ENCODE peak calls at places on chromosome 6, in four cellular contexts. L, X, B and S are unnamed samples.

GRCh38 chr6:25962368-25963127 is at the start of gene TRIM38:
- DNase-seq in L (peak), X (peak), B (peak), S (peak)

GRCh38 chr6:6723792-6724318 is 135.3 kb downstream of the LY86 start:
- DNase-seq in X (no peak), L (peak), B (no peak), S (no peak)

GRCh38 chr6:2503816-2504494 is 246.8 kb downstream of the MYLK4 start:
- DNase-seq in L (no peak), B (peak), X (no peak), S (no peak)

GRCh38 chr6:120357447-120357846 is 976.8 kb downstream of the TBC1D32 start:
- DNase-seq in B (no peak), X (no peak), L (no peak), S (no peak)

GRCh38 chr6:6564154-6564553 is 24.4 kb upstream of the LY86 start:
- DNase-seq in X (no peak), L (no peak), B (no peak), S (no peak)

GRCh38 chr6:3776881-3777507 is 25.5 kb upstream of the PXDC1 start:
- DNase-seq in X (no peak), B (no peak), L (no peak), S (no peak)

GRCh38 chr6:11120273-11121005 is 8.9 kb upstream of the ERVFRD-1 start:
- DNase-seq in B (peak), X (no peak), L (no peak), S (no peak)

GRCh38 chr6:145069966-145070365 is 665.4 kb downstream of the EPM2A start:
- DNase-seq in L (no peak), B (no peak), X (no peak), S (no peak)

GRCh38 chr6:3796396-3796795 is 44.9 kb upstream of the PXDC1 start:
- DNase-seq in L (peak), B (peak), X (no peak), S (no peak)

GRCh38 chr6:35468980-35469710 is 944 bp downstream of the RPL10A start:
- DNase-seq in B (no peak), X (peak), L (no peak), S (no peak)

GRCh38 chr6:91082311-91082803 is 495.5 kb upstream of the MAP3K7 start:
- DNase-seq in X (no peak), L (no peak), B (peak), S (no peak)

GRCh38 chr6:31057426-31058003 is 47.2 kb downstream of the MUC22 start:
- DNase-seq in L (no peak), B (peak), X (no peak), S (no peak)

GRCh38 chr6:111674882-111675281 is 69.2 kb upstream of the TRAF3IP2 start:
- DNase-seq in L (no peak), B (no peak), X (no peak), S (no peak)

GRCh38 chr6:145632971-145633370 is 102.3 kb downstream of the EPM2A start:
- DNase-seq in X (no peak), L (no peak), B (no peak), S (no peak)

GRCh38 chr6:165218816-165219215 is 90.6 kb downstream of the C6orf118 start:
- DNase-seq in L (no peak), B (peak), X (no peak), S (no peak)
- TF ChIP-seq CTCF in L (no peak), B (no peak), X (no peak), S (no peak)

DNA sequence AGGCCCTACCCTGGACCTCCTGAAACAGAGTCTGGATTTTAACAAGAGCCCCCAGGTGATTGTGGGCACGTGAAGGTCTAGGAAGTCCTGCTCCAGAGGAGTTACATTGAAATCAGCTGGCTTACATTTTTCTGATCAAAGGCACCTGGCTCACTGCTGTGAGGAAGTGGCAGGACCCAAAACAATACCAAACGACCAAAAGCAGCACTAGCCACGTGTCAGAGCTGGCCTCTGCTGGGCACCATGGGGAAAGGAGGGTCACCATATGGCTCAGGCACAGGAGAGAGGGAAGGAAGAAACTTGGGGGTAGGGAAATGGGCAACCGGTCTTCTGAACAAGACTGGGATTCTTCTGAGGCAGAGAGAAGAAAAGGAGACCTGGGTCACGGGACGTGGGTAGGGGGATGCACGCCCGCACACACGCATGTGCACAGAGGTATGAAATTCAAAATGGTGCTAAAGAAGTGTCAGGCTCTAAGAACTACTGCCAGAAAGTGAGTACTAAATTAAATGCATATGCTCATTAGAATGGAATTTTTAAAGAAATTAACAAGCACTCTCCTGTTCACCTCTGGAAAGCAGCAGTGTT is 113.6 kb downstream of the TRERF1 start:
- DNase-seq in X (no peak), L (no peak), B (no peak), S (no peak)
- H3K4me3 ChIP-seq in X (no peak), L (no peak), B (no peak), S (no peak)

GRCh38 chr6:109595998-109596397 is 95.0 kb downstream of the AK9 start:
- DNase-seq in X (no peak), L (peak), B (peak), S (no peak)
- TF ChIP-seq CTCF in X (no peak), L (no peak), B (peak), S (peak)

GRCh38 chr6:138795809-138796469 is at the start of gene ECT2L:
- DNase-seq in B (peak), L (peak), X (peak), S (no peak)
- H3K4me3 ChIP-seq in B (peak), L (no peak), X (peak), S (peak)

GRCh38 chr6:72002415-72002814 is 116.1 kb downstream of the RIMS1 start:
- DNase-seq in X (no peak), L (no peak), B (no peak), S (no peak)
- TF ChIP-seq CTCF in X (no peak), L (no peak), B (no peak), S (no peak)

DNA sequence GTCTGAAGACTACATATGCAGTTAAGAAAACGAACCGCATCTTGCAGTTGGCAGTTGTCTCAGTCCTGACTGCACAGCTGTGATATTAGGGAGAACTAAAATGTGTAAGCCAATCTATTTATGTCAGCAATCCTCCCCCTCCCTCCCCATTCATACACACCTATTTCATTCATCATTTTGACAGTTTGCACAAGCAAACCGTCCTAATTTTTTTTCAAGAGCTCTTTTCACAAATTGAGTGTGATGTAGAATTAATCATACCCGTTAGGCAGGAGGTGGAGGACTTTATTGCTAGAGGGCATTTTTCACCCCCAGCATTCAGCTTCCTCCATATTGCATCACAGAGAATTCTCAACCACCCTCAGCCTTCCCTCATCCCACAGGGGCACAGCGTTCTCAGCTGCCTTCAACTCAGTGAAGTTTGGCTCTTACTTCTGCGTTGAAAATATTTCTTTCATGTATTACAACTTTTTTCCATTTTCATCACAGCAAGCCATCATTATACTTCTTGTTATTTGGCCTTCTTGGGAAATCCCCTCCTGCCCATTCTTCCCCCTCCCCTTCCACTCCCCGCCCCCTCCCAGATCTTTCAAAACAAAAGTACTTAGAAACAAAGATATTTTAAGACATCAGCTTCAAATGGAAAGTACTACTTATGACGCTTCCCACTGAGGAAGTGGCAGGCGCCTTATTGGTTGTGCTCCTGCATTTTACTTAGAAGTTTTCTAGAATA is 37.5 kb downstream of the NOX3 start:
- DNase-seq in X (peak), B (peak), L (peak), S (no peak)
- H3K4me3 ChIP-seq in X (no peak), B (no peak), L (no peak), S (no peak)

GRCh38 chr6:70547313-70547712 is 19.4 kb upstream of the SDHAF4 start:
- DNase-seq in B (peak), X (no peak), L (no peak), S (no peak)
- TF ChIP-seq CTCF in B (peak), X (no peak), L (peak), S (peak)

GRCh38 chr6:257774-258173 is 34.5 kb upstream of the DUSP22 start:
- DNase-seq in L (no peak), X (no peak), B (no peak), S (no peak)
- H3K4me3 ChIP-seq in L (no peak), X (no peak), B (no peak), S (no peak)

GRCh38 chr6:41459738-41460137 is 86.4 kb upstream of the FOXP4 start:
- DNase-seq in L (no peak), B (no peak), X (no peak), S (no peak)

GRCh38 chr6:41464019-41464418 is 82.2 kb upstream of the FOXP4 start:
- DNase-seq in L (no peak), B (no peak), X (no peak), S (no peak)

GRCh38 chr6:41462033-41462432 is 84.1 kb upstream of the FOXP4 start:
- DNase-seq in L (no peak), X (no peak), B (no peak), S (no peak)

GRCh38 chr6:41462980-41463930 is 82.9 kb upstream of the FOXP4 start:
- DNase-seq in L (peak), X (peak), B (peak), S (no peak)

DNA sequence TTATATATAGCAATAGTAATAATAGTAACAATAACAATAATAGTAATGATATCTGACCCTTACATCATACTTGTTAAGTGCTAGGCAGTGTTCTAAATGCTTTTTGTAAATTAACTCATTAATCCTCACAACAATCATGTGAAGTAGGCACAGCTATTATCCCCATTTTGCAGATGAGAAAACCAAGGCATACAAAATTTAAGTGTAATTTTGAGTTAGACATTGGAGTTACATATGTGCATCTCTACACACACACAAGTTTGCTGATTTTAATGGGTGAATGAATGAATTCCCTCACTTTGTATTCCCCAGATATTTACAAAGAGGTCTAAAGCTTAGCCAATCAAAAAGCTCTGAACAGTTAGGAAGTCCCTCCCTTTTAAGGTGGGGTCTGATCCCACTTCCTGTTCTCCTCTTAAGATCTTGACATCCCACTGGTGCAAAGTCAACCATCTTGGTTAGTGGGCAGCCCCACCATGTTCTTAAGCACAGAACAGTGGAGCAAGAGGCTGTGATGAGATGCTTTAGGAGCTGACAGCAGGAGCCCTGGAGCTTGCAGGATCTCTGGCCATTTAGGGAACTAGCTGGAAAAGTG is 85.3 kb upstream of the FOXP4 start:
- DNase-seq in X (no peak), B (no peak), L (no peak), S (no peak)
- TF ChIP-seq CTCF in X (no peak), B (no peak), L (no peak), S (no peak)